ENCODE peak calls at places on chromosomes 6 and 20, in six cellular contexts. I is MM.1S; E is endodermal cell; X is endothelial cell of umbilical vein; H is right lobe of liver; V is effector memory CD4-positive, alpha-beta T cell. N is an unnamed sample.

GRCh38 chr6:61606500-61606899 is 679.5 kb downstream of the KHDRBS2 start:
- DNase-seq in X (no peak), V (no peak), H (no peak), I (no peak), E (peak; percentile 43), N (no peak)

GRCh38 chr20:41222299-41222698 is 85.0 kb downstream of the PLCG1 start:
- DNase-seq in X (no peak), E (no peak), I (no peak), V (no peak), H (no peak), N (no peak)

GRCh38 chr6:26118999-26119398 is 31.8 kb downstream of the HFE start:
- DNase-seq in V (no peak), H (no peak), E (no peak), I (no peak), X (no peak), N (no peak)

GRCh38 chr6:32815996-32816395 is 806 bp downstream of the HLA-DOB start:
- DNase-seq in E (no peak), H (no peak), V (no peak), X (no peak), I (peak; percentile 56), N (no peak)

GRCh38 chr6:1670711-1671462 is 61.2 kb downstream of the FOXC1 start:
- DNase-seq in I (no peak), H (no peak), E (no peak), V (no peak), X (no peak), N (no peak)

GRCh38 chr6:165636015-165636414 is 27.0 kb downstream of the PDE10A start:
- DNase-seq in E (no peak), I (no peak), X (peak; percentile 63), H (no peak), V (no peak), N (no peak)

GRCh38 chr6:26235240-26235730 is 129.7 kb upstream of the BTN3A2 start:
- DNase-seq in H (no peak), I (peak; percentile 15), E (no peak), V (no peak), X (no peak), N (no peak)

GRCh38 chr6:111471533-111471932 is 11.5 kb downstream of the REV3L start:
- DNase-seq in V (no peak), E (no peak), X (no peak), I (no peak), H (no peak), N (no peak)

GRCh38 chr6:27374824-27375612 is 13.5 kb upstream of the ZNF391 start:
- DNase-seq in I (peak; percentile 85), E (peak; percentile 97), H (peak; percentile 66), V (peak; percentile 58), X (peak; percentile 35), N (peak; percentile 86)

DNA sequence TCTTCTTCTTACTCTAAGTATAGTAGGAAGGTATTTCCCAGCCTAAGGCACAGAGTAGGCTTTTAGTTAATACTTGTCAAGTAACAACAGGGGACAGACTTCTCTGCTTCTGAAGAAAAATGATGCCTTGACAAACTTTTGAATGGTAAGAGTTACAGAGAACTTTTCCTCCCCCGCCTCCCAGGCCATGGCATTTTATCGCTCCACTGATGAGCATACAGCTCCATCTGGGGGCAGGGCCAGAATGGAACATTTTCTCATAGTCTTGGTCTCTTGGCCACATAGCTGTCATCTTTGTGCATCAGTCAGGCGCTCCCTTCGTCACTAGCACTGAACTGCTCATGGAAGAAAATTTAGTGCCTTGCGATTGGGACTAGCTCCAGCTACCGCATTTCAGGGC is 1066.8 kb upstream of the CITED2 start:
- DNase-seq in V (no peak), I (no peak), H (peak; percentile 72), X (peak; percentile 57), E (peak; percentile 85), N (peak; percentile 53)
- H3K27ac ChIP-seq in V (no peak overlapping the region), I (no peak overlapping the region), H (no peak overlapping the region), X (no peak overlapping the region), E (peak overlapping the region; percentile 27), N (no peak overlapping the region)

DNA sequence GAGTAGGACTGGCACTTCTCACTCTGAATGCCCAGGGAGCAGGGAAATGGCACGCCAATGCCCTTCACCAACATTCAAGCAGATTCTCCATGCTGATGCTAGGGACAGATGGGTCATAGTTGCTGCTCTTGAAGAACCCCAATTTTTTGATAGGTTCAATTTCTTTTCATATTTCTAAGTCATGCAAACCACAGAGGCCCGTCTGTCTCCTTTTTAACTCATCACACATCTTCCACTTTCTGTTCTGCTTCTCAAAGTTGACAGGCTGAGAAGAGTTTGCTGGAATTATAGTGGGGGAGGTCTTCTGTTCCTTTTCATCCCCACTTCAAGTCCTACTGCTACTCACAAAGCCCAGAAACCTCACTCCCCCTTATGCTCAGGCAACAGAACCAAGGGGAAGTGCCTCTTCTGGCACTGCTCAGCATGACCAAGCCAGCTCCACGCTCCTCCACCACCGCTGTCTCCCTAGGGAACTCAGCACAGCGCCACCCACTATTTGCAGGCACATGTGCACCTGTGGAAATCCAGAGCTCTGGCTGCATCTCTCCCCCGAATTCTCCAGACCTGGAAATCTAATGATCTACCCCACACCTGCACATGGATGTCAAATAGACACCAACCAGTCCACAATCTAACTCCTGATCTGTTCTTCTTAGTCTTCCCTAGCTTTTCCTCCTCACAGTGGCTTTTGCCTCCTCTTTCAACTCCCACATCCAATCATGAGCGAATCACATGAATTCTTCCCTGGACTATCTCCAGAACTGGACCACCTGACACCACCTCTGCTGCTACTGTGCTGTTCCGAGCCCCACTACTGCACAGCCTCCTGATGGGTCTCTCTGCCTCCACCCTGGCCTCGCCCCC is 10.7 kb downstream of the ZBTB24 start:
- DNase-seq in I (no peak), X (no peak), H (no peak), V (no peak), E (no peak), N (no peak)
- H3K36me3 ChIP-seq in I (peaks cover 5% of the 10 kb centered on the region), X (peaks cover 14% of the 10 kb centered on the region), H (no peaks in the 10 kb centered on the region), V (peaks cover 79% of the 10 kb centered on the region), E (peaks cover 85% of the 10 kb centered on the region), N (peaks cover 45% of the 10 kb centered on the region)

GRCh38 chr20:46030290-46031013 is 1.4 kb downstream of the SLC12A5 start:
- DNase-seq in E (no peak), H (no peak), V (no peak), X (no peak), I (no peak), N (no peak)
- H3K27ac ChIP-seq in E (no peak overlapping the region), H (no peak overlapping the region), V (no peak overlapping the region), X (no peak overlapping the region), I (no peak overlapping the region), N (no peak overlapping the region)

GRCh38 chr20:504632-505075 is 38.9 kb downstream of the CSNK2A1 start:
- DNase-seq in H (no peak), X (no peak), I (no peak), E (no peak), V (no peak), N (no peak)

GRCh38 chr20:503048-503737 is 40.4 kb downstream of the CSNK2A1 start:
- DNase-seq in V (no peak), H (no peak), E (no peak), I (no peak), X (no peak), N (no peak)

GRCh38 chr20:507933-508332 is 35.7 kb downstream of the CSNK2A1 start:
- DNase-seq in I (no peak), H (no peak), V (no peak), X (no peak), E (no peak), N (no peak)

GRCh38 chr20:507006-507758 is 36.4 kb downstream of the CSNK2A1 start:
- DNase-seq in I (no peak), E (no peak), V (no peak), X (no peak), H (no peak), N (no peak)
- H3K36me3 ChIP-seq in I (peaks cover 22% of the 10 kb centered on the region), E (peaks cover 81% of the 10 kb centered on the region), V (peaks cover 47% of the 10 kb centered on the region), X (peaks cover 13% of the 10 kb centered on the region), H (peaks cover 4% of the 10 kb centered on the region), N (peaks cover 8% of the 10 kb centered on the region)

DNA sequence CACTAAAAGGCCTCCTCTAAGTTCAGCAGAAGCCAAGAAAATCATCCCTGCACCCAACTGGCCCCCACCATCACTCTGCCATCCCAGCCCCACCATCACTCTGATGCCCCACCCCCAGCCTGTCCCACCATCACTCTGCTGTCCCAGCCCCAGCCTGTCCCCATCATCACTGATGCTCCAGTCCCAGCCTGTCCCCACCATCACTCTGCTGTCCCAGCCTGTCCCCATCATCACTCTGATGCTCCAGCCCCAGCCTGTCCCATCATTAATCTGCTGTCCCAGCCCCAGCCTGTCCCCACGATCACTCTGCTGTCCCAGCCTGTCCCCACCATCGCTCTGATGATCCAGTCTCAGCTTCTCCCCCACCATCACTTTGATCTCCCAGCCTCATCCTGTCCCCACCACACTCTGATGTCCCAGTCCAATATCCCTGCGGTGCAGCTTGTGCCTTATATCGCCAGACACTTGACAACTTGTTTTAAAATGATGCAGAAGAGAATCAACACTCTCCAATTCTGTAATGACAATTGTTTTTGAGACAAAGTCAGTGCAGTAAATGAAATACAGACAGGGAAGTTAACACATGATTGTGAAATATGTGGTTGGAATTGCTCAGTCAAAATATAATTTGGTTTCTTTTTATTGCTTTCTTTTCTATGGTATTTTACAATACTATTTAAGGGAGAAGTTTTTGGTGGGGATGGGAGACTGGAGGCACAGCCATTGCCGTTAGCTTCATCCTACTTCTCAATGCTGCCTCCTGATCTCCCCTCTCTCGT is 100.8 kb downstream of the TNFAIP3 start:
- DNase-seq in I (peak; percentile 1), X (no peak), E (no peak), V (no peak), H (no peak), N (no peak)
- H3K27ac ChIP-seq in I (peak overlapping the region; percentile 74), X (no peak overlapping the region), E (no peak overlapping the region), V (no peak overlapping the region), H (no peak overlapping the region), N (no peak overlapping the region)

GRCh38 chr20:37992802-37993538 is 40.3 kb downstream of the TTI1 start:
- DNase-seq in E (no peak), X (peak; percentile 15), V (no peak), H (no peak), I (peak; percentile 49), N (peak; percentile 59)
- H3K36me3 ChIP-seq in E (peaks cover 68% of the 10 kb centered on the region), X (peaks cover 4% of the 10 kb centered on the region), V (peaks cover 44% of the 10 kb centered on the region), H (no peaks in the 10 kb centered on the region), I (no peaks in the 10 kb centered on the region), N (peaks cover 14% of the 10 kb centered on the region)

DNA sequence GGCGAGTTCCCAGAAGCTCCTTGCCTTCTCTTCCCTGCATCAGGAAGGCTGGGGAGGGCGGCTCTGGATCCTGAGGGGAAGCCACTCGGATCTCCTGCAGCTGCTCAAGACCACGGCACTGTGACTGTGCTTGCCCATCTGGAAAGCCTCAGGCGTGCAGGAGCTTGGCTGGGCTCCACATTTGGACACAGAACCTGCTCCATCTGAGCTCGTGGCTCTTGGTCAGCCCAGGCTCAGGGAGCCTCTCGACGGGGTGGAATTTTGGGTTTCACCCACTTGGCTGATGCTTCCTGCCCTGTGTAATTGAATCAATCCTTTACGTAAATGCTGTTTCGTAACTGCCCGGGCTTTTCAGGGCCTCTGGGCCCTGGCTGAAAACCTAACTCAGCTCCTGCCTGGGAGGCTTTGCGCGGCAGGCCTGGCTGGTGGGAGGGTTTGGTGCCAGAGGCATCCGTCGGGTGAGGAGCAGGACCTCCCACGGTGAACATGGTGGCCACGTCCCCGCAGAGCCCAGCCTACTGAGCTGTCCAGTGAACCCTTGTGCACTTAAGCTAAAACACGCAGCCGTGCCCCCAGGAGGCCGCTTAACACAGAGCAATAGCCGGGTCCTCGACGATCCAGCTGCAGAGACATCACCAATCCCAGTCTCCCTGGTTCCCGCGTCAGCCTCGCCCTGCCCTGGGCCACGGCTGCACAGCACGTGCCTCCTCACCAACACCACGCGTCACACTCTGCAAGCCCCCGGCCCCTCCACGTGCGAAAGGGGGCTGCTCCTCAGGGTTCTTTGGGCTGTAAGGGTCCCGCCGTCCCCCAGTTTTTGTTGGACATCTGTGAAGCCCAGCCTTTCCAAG is 241.0 kb downstream of the DLL1 start:
- DNase-seq in V (no peak), H (peak; percentile 92), E (no peak), I (no peak), X (no peak), N (peak; percentile 60)
- H3K27ac ChIP-seq in V (no peak overlapping the region), H (peak overlapping the region; percentile 38), E (no peak overlapping the region), I (no peak overlapping the region), X (no peak overlapping the region), N (no peak overlapping the region)